ENCODE peak calls at places on chromosomes 3 and 15, in nine cellular contexts. E, S, T, J, W, N, L, M and K are unnamed samples. For H3K36me3, the result is how much of the 10 kb centered on the place peaks cover.

GRCh38 chr15:49415638-49416037 is 7.4 kb upstream of the FGF7 start:
- DNase-seq in E (no peak), S (no peak), T (no peak), J (no peak), W (no peak), N (no peak), L (no peak), M (no peak), K (no peak)

GRCh38 chr3:120908030-120908802 is at the start of gene STXBP5L:
- DNase-seq in E (peak), S (peak), T (no peak), J (no peak), W (no peak), N (peak), L (peak), M (peak), K (peak)

GRCh38 chr3:187958432-187959003 is 195.4 kb upstream of the LPP start:
- DNase-seq in E (no peak), S (no peak), T (no peak), J (no peak), W (no peak), N (no peak), L (no peak), M (no peak), K (no peak)

GRCh38 chr3:57221883-57222282 is 5.6 kb upstream of the APPL1 start:
- DNase-seq in E (peak), S (peak), T (no peak), J (no peak), W (no peak), N (no peak), L (no peak), M (peak), K (no peak)

GRCh38 chr15:38299216-38299615 is 46.6 kb downstream of the SPRED1 start:
- DNase-seq in E (no peak), S (no peak), T (no peak), J (no peak), W (no peak), N (no peak), L (no peak), M (no peak), K (no peak)

GRCh38 chr3:59006791-59007517 is 42.9 kb downstream of the CFAP20DC start:
- DNase-seq in E (no peak), S (no peak), T (no peak), J (peak), W (no peak), N (peak), L (no peak), M (no peak), K (peak)

GRCh38 chr3:35598804-35599203 is 40.5 kb upstream of the ARPP21 start:
- DNase-seq in E (no peak), S (no peak), T (no peak), J (no peak), W (no peak), N (no peak), L (no peak), M (no peak), K (no peak)

GRCh38 chr3:138862531-138862923 is 27.8 kb upstream of the PIK3CB start:
- DNase-seq in E (no peak), S (no peak), T (no peak), J (no peak), W (no peak), N (no peak), L (no peak), M (peak), K (no peak)

GRCh38 chr15:61079529-61079928 is 149.6 kb downstream of the RORA start:
- DNase-seq in E (no peak), S (no peak), T (no peak), J (no peak), W (no peak), N (no peak), L (peak), M (no peak), K (no peak)

GRCh38 chr15:75923756-75924155 is 20.1 kb downstream of the FBXO22 start:
- DNase-seq in E (no peak), S (no peak), T (no peak), J (no peak), W (no peak), N (no peak), L (no peak), M (no peak), K (no peak)

GRCh38 chr3:78887029-78887428 is 880.8 kb downstream of the ROBO1 start:
- DNase-seq in E (no peak), S (no peak), T (no peak), J (no peak), W (no peak), N (no peak), L (no peak), M (no peak), K (no peak)

GRCh38 chr3:14913071-14913925 is 34.1 kb upstream of the NR2C2 start:
- DNase-seq in E (peak), S (no peak), T (no peak), J (no peak), W (no peak), N (peak), L (no peak), M (no peak), K (no peak)

GRCh38 chr3:150059729-150060128 is 89.0 kb upstream of the PFN2 start:
- DNase-seq in E (no peak), S (no peak), T (no peak), J (no peak), W (no peak), N (no peak), L (no peak), M (no peak), K (no peak)

GRCh38 chr3:117528688-117529087 is 819.1 kb downstream of the TUSC7 start:
- DNase-seq in E (no peak), S (no peak), T (no peak), J (no peak), W (no peak), N (no peak), L (no peak), M (no peak), K (no peak)

GRCh38 chr3:187013080-187013838 is 82.9 kb downstream of the ST6GAL1 start:
- DNase-seq in E (no peak), S (no peak), T (no peak), J (peak), W (no peak), N (no peak), L (no peak), M (no peak), K (no peak)

GRCh38 chr3:127964053-127964452 is 49.0 kb downstream of the KBTBD12 start:
- DNase-seq in E (no peak), S (peak), T (no peak), J (no peak), W (no peak), N (no peak), L (no peak), M (peak), K (no peak)

GRCh38 chr15:72196409-72197044 is 1.1 kb downstream of the GRAMD2A start:
- DNase-seq in E (no peak), S (no peak), T (no peak), J (no peak), W (no peak), N (no peak), L (no peak), M (no peak), K (peak)

GRCh38 chr15:60374628-60375081 is 23.1 kb downstream of the ANXA2 start:
- DNase-seq in E (no peak), S (peak), T (peak), J (peak), W (no peak), N (peak), L (no peak), M (peak), K (peak)

GRCh38 chr3:35549690-35550089 is 89.6 kb upstream of the ARPP21 start:
- DNase-seq in E (no peak), S (no peak), T (no peak), J (no peak), W (no peak), N (no peak), L (no peak), M (no peak), K (peak)

GRCh38 chr3:104429727-104430126 is 937.0 kb upstream of the ALCAM start:
- DNase-seq in E (no peak), S (no peak), T (no peak), J (no peak), W (no peak), N (no peak), L (no peak), M (no peak), K (no peak)

GRCh38 chr3:130276203-130276803 is 69.2 kb upstream of the COL6A5 start:
- DNase-seq in E (peak), S (peak), T (peak), J (no peak), W (no peak), N (no peak), L (peak), M (peak), K (no peak)

GRCh38 chr3:118628704-118629341 is 405.8 kb downstream of the IGSF11 start:
- DNase-seq in E (peak), S (peak), T (peak), J (peak), W (no peak), N (peak), L (peak), M (peak), K (no peak)
- TF ChIP-seq CTCF in E (peak), S (peak), T (peak), J (peak), W (peak), N (peak), L (peak), M (peak), K (peak)

GRCh38 chr3:10041034-10041433 is 14.8 kb downstream of the FANCD2 start:
- DNase-seq in E (no peak), S (no peak), T (no peak), J (no peak), W (no peak), N (no peak), L (no peak), M (no peak), K (no peak)
- H3K36me3 ChIP-seq in E (under half), S (under half), T (under half), J (under half), W (under half), N (under half), L (under half), M (under half), K (under half)

GRCh38 chr3:38738630-38739395 is 77.2 kb downstream of the SCN10A start:
- DNase-seq in E (peak), S (peak), T (peak), J (no peak), W (no peak), N (peak), L (peak), M (peak), K (no peak)
- TF ChIP-seq CTCF in E (peak), S (peak), T (no peak), J (peak), W (no peak), N (peak), L (peak), M (peak), K (peak)

GRCh38 chr15:78477295-78477694 is 30.1 kb upstream of the HYKK start:
- DNase-seq in E (no peak), S (no peak), T (no peak), J (no peak), W (no peak), N (no peak), L (no peak), M (no peak), K (no peak)

GRCh38 chr15:78481917-78482316 is 25.5 kb upstream of the HYKK start:
- DNase-seq in E (no peak), S (no peak), T (no peak), J (no peak), W (no peak), N (no peak), L (no peak), M (no peak), K (no peak)

DNA sequence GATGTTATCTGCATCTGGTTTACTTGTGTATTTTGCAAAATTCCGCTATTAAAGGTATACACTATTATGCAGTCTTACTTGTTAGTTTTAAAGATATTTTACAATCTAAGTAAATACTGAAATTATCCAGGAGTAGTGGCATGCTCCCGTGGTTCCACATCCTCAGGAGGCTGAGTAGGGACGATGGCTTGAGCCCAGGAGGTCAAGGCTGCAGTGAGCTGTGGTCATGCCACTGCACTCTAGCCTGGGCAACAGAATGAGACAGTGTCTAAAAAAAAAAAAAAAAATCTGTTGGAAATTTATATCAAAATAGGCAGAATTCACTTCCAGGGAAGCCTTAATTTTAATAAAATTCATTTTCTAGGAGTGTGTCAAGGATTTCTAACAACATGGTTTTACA is 27.7 kb upstream of the HYKK start:
- DNase-seq in E (no peak), S (no peak), T (no peak), J (no peak), W (no peak), N (peak), L (no peak), M (no peak), K (no peak)
- H3K36me3 ChIP-seq in E (under half), S (half or more), T (under half), J (half or more), W (under half), N (under half), L (under half), M (under half), K (under half)

GRCh38 chr3:69671082-69671952 is 67.9 kb upstream of the MITF start:
- DNase-seq in E (peak), S (peak), T (peak), J (no peak), W (no peak), N (peak), L (peak), M (peak), K (no peak)
- TF ChIP-seq CTCF in E (peak), S (peak), T (peak), J (peak), W (peak), N (peak), L (peak), M (peak), K (peak)